ENCODE peak calls at places on chromosomes 12 and 14, in four cellular contexts. One of them, this sample, is unnamed.

GRCh38 chr12:76880156-76881023 is 1.6 kb upstream of the CSRP2 start:
- DNase-seq in SK-N-SH: no peak
- DNase-seq in HepG2: peak
- DNase-seq in K562: no peak
- DNase-seq in this sample: no peak

GRCh38 chr12:51374346-51374745 is 16.9 kb downstream of the GALNT6 start:
- DNase-seq in SK-N-SH: no peak
- DNase-seq in K562: no peak
- DNase-seq in HepG2: no peak
- DNase-seq in this sample: no peak

GRCh38 chr12:41619705-41620104 is 431.6 kb downstream of the PDZRN4 start:
- DNase-seq in SK-N-SH: no peak
- DNase-seq in K562: no peak
- DNase-seq in HepG2: no peak
- DNase-seq in this sample: no peak

GRCh38 chr12:110537605-110538409 is 35.7 kb downstream of the RAD9B start:
- DNase-seq in SK-N-SH: no peak
- DNase-seq in K562: no peak
- DNase-seq in HepG2: no peak
- DNase-seq in this sample: no peak

GRCh38 chr14:102028733-102029132 is 58.1 kb downstream of the HSP90AA1 start:
- DNase-seq in K562: no peak
- DNase-seq in HepG2: no peak
- DNase-seq in SK-N-SH: no peak
- DNase-seq in this sample: no peak

GRCh38 chr14:99676657-99677056 is 7.4 kb upstream of the CYP46A1 start:
- DNase-seq in SK-N-SH: no peak
- DNase-seq in K562: no peak
- DNase-seq in HepG2: no peak
- DNase-seq in this sample: no peak

GRCh38 chr12:51362307-51362706 is 15.8 kb upstream of the CELA1 start:
- DNase-seq in SK-N-SH: no peak
- DNase-seq in K562: no peak
- DNase-seq in HepG2: peak
- DNase-seq in this sample: no peak

GRCh38 chr14:32524609-32525391 is 195.7 kb downstream of the AKAP6 start:
- DNase-seq in HepG2: no peak
- DNase-seq in K562: no peak
- DNase-seq in SK-N-SH: no peak
- DNase-seq in this sample: no peak

GRCh38 chr12:124210991-124211577 is 83.8 kb upstream of the RFLNA start:
- DNase-seq in K562: no peak
- DNase-seq in HepG2: no peak
- DNase-seq in SK-N-SH: no peak
- DNase-seq in this sample: no peak

GRCh38 chr14:71321556-71322315 is 414.5 kb downstream of the PCNX1 start:
- DNase-seq in K562: no peak
- DNase-seq in SK-N-SH: no peak
- DNase-seq in HepG2: peak
- DNase-seq in this sample: no peak

GRCh38 chr14:68819260-68819691 is 26.4 kb upstream of the ZFP36L1 start:
- DNase-seq in HepG2: no peak
- DNase-seq in SK-N-SH: peak
- DNase-seq in K562: peak
- DNase-seq in this sample: no peak

GRCh38 chr14:23401331-23401730 is 6.7 kb downstream of the MYH6 start:
- DNase-seq in SK-N-SH: no peak
- DNase-seq in K562: no peak
- DNase-seq in HepG2: no peak
- DNase-seq in this sample: no peak

GRCh38 chr14:24298892-24299254 is 707 bp downstream of the DHRS1 start:
- DNase-seq in HepG2: peak
- DNase-seq in K562: peak
- DNase-seq in SK-N-SH: no peak
- DNase-seq in this sample: no peak

GRCh38 chr14:74867673-74868072 is 8.3 kb downstream of the PROX2 start:
- DNase-seq in SK-N-SH: peak
- DNase-seq in HepG2: no peak
- DNase-seq in K562: no peak
- DNase-seq in this sample: no peak

GRCh38 chr12:127399451-127399850 is 867.5 kb upstream of the TMEM132C start:
- DNase-seq in HepG2: no peak
- DNase-seq in K562: no peak
- DNase-seq in SK-N-SH: no peak
- DNase-seq in this sample: no peak

GRCh38 chr14:68864301-68864810 is 71.5 kb upstream of the ZFP36L1 start:
- DNase-seq in SK-N-SH: no peak
- DNase-seq in K562: no peak
- DNase-seq in HepG2: no peak
- DNase-seq in this sample: no peak

GRCh38 chr12:101927042-101927441 is 49.7 kb downstream of the DRAM1 start:
- DNase-seq in SK-N-SH: no peak
- DNase-seq in K562: no peak
- DNase-seq in HepG2: no peak
- DNase-seq in this sample: no peak

GRCh38 chr12:29547151-29547561 is 49.7 kb upstream of the OVCH1 start:
- DNase-seq in SK-N-SH: no peak
- DNase-seq in HepG2: no peak
- DNase-seq in K562: no peak
- DNase-seq in this sample: no peak

GRCh38 chr14:22850944-22851790 is 14.8 kb downstream of the MMP14 start:
- DNase-seq in SK-N-SH: no peak
- DNase-seq in HepG2: no peak
- DNase-seq in K562: no peak
- DNase-seq in this sample: no peak

GRCh38 chr12:45234134-45234865 is 18.4 kb downstream of the ANO6 start:
- DNase-seq in SK-N-SH: peak
- DNase-seq in HepG2: peak
- DNase-seq in K562: peak
- DNase-seq in this sample: no peak

GRCh38 chr12:53989227-53990113 is 4.5 kb downstream of the HOXC10 start:
- DNase-seq in K562: no peak
- DNase-seq in HepG2: peak
- DNase-seq in SK-N-SH: no peak
- DNase-seq in this sample: peak

GRCh38 chr12:73935817-73936216 is 601.8 kb upstream of the ATXN7L3B start:
- DNase-seq in SK-N-SH: no peak
- DNase-seq in HepG2: no peak
- DNase-seq in K562: no peak
- DNase-seq in this sample: no peak

GRCh38 chr12:42962384-42962783 is 372.8 kb upstream of the PRICKLE1 start:
- DNase-seq in K562: no peak
- DNase-seq in HepG2: no peak
- DNase-seq in SK-N-SH: peak
- DNase-seq in this sample: no peak

GRCh38 chr12:20150835-20151234 is 217.5 kb upstream of the PDE3A start:
- DNase-seq in K562: no peak
- DNase-seq in SK-N-SH: peak
- DNase-seq in HepG2: no peak
- DNase-seq in this sample: no peak

GRCh38 chr12:11820476-11820875 is 171.0 kb downstream of the ETV6 start:
- DNase-seq in K562: no peak
- DNase-seq in HepG2: no peak
- DNase-seq in SK-N-SH: no peak
- DNase-seq in this sample: no peak

GRCh38 chr14:68145036-68145435 is 325.5 kb downstream of the RAD51B start:
- DNase-seq in SK-N-SH: no peak
- DNase-seq in K562: no peak
- DNase-seq in HepG2: no peak
- DNase-seq in this sample: no peak

GRCh38 chr12:108664338-108665258 is 30.9 kb upstream of the SELPLG start:
- DNase-seq in K562: peak
- DNase-seq in HepG2: peak
- DNase-seq in SK-N-SH: peak
- DNase-seq in this sample: peak

GRCh38 chr12:132238487-132239248 is 90.7 kb downstream of the GALNT9 start:
- DNase-seq in HepG2: no peak
- DNase-seq in SK-N-SH: no peak
- DNase-seq in K562: no peak
- DNase-seq in this sample: no peak
- TF ChIP-seq NFIC in HepG2: no peak
- TF ChIP-seq NFIC in SK-N-SH: no peak
- TF ChIP-seq NFIC in K562: no peak
- TF ChIP-seq NFIC in this sample: no peak

DNA sequence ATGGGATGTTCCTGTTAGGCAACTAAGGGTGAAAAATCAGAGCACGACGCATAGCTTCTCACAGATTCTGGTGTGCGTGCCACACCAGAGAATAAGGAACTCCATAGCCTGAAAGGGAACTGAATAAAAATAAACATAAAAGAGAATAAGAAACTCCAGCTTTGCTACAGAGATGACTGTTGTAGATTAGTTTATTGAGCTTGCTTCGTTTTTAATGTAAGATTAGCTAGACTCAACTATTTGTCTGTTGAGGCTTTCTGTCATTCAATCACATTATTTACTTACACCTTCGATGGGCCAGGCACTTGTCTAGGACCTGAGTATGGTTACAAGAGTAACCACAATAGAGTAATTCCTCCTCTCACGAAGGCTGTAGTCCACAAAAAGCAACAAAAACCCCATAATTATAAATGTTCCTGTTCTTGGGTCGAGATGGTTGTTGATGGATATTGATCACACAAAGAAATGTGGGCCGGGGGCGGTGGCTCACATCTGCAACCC is 807 bp upstream of the ZCCHC8 start:
- DNase-seq in SK-N-SH: no peak
- DNase-seq in HepG2: no peak
- DNase-seq in K562: no peak
- DNase-seq in this sample: no peak
- TF ChIP-seq NFIC in SK-N-SH: no peak
- TF ChIP-seq NFIC in HepG2: no peak
- TF ChIP-seq NFIC in K562: no peak
- TF ChIP-seq NFIC in this sample: peak

GRCh38 chr12:25347716-25348261 is 97.1 kb upstream of the KRAS start:
- DNase-seq in HepG2: no peak
- DNase-seq in SK-N-SH: no peak
- DNase-seq in K562: no peak
- DNase-seq in this sample: no peak
- TF ChIP-seq NFIC in HepG2: no peak
- TF ChIP-seq NFIC in SK-N-SH: no peak
- TF ChIP-seq NFIC in K562: no peak
- TF ChIP-seq NFIC in this sample: no peak

GRCh38 chr14:34496679-34497513 is 34.9 kb upstream of the SPTSSA start:
- DNase-seq in HepG2: peak
- DNase-seq in SK-N-SH: peak
- DNase-seq in K562: peak
- DNase-seq in this sample: no peak
- TF ChIP-seq NFIC in HepG2: no peak
- TF ChIP-seq NFIC in SK-N-SH: peak
- TF ChIP-seq NFIC in K562: no peak
- TF ChIP-seq NFIC in this sample: no peak

GRCh38 chr14:95741781-95742180 is 27.9 kb upstream of the TCL1A start:
- DNase-seq in HepG2: no peak
- DNase-seq in K562: no peak
- DNase-seq in SK-N-SH: no peak
- DNase-seq in this sample: no peak
- TF ChIP-seq NFIC in HepG2: no peak
- TF ChIP-seq NFIC in K562: no peak
- TF ChIP-seq NFIC in SK-N-SH: no peak
- TF ChIP-seq NFIC in this sample: no peak

GRCh38 chr12:6167327-6168280 is 32.6 kb upstream of the CD9 start:
- DNase-seq in SK-N-SH: no peak
- DNase-seq in HepG2: peak
- DNase-seq in K562: peak
- DNase-seq in this sample: peak
- TF ChIP-seq NFIC in SK-N-SH: peak
- TF ChIP-seq NFIC in HepG2: no peak
- TF ChIP-seq NFIC in K562: no peak
- TF ChIP-seq NFIC in this sample: peak